ENCODE peak calls at places on chromosome 17, in ten cellular contexts. L, Z, B, E, A, F, V, N, X and I are unnamed samples.

GRCh38 chr17:15957206-15957605 is 12.3 kb downstream of the ADORA2B start:
- DNase-seq in L (no peak), Z (no peak), B (no peak), E (no peak), A (no peak), F (no peak), V (no peak), N (no peak), X (no peak), I (no peak)

GRCh38 chr17:37642706-37643105 is 540 bp downstream of the DDX52 start:
- DNase-seq in L (no peak), Z (peak), B (no peak), E (peak), A (no peak), F (peak), V (peak), N (no peak), X (no peak), I (no peak)

GRCh38 chr17:65918921-65919546 is 272.9 kb downstream of the CEP112 start:
- DNase-seq in L (no peak), Z (no peak), B (no peak), E (no peak), A (no peak), F (peak), V (no peak), N (no peak), X (no peak), I (no peak)

GRCh38 chr17:63998050-63998720 is at the start of gene PRR29:
- DNase-seq in L (peak), Z (peak), B (no peak), E (peak), A (no peak), F (peak), V (peak), N (peak), X (peak), I (peak)

GRCh38 chr17:77076046-77076882 is 64.5 kb upstream of the SEC14L1 start:
- DNase-seq in L (no peak), Z (no peak), B (no peak), E (no peak), A (no peak), F (no peak), V (no peak), N (no peak), X (no peak), I (no peak)

GRCh38 chr17:57732062-57732461 is 13.0 kb downstream of the CCDC182 start:
- DNase-seq in L (no peak), Z (no peak), B (no peak), E (no peak), A (no peak), F (no peak), V (no peak), N (no peak), X (no peak), I (no peak)

GRCh38 chr17:59643159-59643857 is 23.6 kb downstream of the CLTC start:
- DNase-seq in L (no peak), Z (peak), B (no peak), E (peak), A (no peak), F (peak), V (no peak), N (no peak), X (no peak), I (no peak)

GRCh38 chr17:81832608-81833159 is 407 bp downstream of the MCRIP1 start:
- DNase-seq in L (no peak), Z (peak), B (peak), E (no peak), A (no peak), F (peak), V (no peak), N (no peak), X (peak), I (no peak)

GRCh38 chr17:74199306-74200092 is 4.0 kb upstream of the RPL38 start:
- DNase-seq in L (peak), Z (peak), B (no peak), E (peak), A (no peak), F (peak), V (peak), N (peak), X (peak), I (peak)

GRCh38 chr17:45828171-45829133 is 16.2 kb upstream of the SPPL2C start:
- DNase-seq in L (no peak), Z (no peak), B (no peak), E (no peak), A (no peak), F (no peak), V (no peak), N (no peak), X (no peak), I (no peak)

GRCh38 chr17:75267403-75268232 is 3.4 kb downstream of the MIF4GD start:
- DNase-seq in L (no peak), Z (no peak), B (no peak), E (no peak), A (no peak), F (no peak), V (no peak), N (peak), X (no peak), I (no peak)

GRCh38 chr17:8837438-8838075 is 29.9 kb downstream of the PIK3R6 start:
- DNase-seq in L (no peak), Z (no peak), B (no peak), E (no peak), A (no peak), F (peak), V (no peak), N (no peak), X (no peak), I (no peak)